ENCODE peak calls at places on chromosomes 13 and 19, in seven cellular contexts. One of them, this sample, is unnamed.

GRCh38 chr13:37074703-37075102 is 15.2 kb upstream of the SUPT20H start:
- DNase-seq in fibroblast of pulmonary artery: peak
- DNase-seq in natural killer cell: no peak
- DNase-seq in PC-9: no peak
- DNase-seq in thoracic aorta: no peak
- DNase-seq in dorsolateral prefrontal cortex: no peak
- DNase-seq in tibial artery: no peak
- DNase-seq in this sample: no peak

GRCh38 chr19:7494416-7495098 is 5.7 kb upstream of the PEX11G start:
- DNase-seq in natural killer cell: no peak
- DNase-seq in tibial artery: peak
- DNase-seq in fibroblast of pulmonary artery: peak
- DNase-seq in dorsolateral prefrontal cortex: peak
- DNase-seq in thoracic aorta: no peak
- DNase-seq in PC-9: no peak
- DNase-seq in this sample: peak

GRCh38 chr13:98677398-98677797 is 75.1 kb downstream of the SLC15A1 start:
- DNase-seq in fibroblast of pulmonary artery: peak
- DNase-seq in natural killer cell: no peak
- DNase-seq in dorsolateral prefrontal cortex: no peak
- DNase-seq in PC-9: no peak
- DNase-seq in thoracic aorta: no peak
- DNase-seq in tibial artery: no peak
- DNase-seq in this sample: peak

GRCh38 chr13:44854264-44855060 is 134.8 kb downstream of the NUFIP1 start:
- DNase-seq in fibroblast of pulmonary artery: no peak
- DNase-seq in dorsolateral prefrontal cortex: no peak
- DNase-seq in thoracic aorta: no peak
- DNase-seq in natural killer cell: no peak
- DNase-seq in tibial artery: no peak
- DNase-seq in PC-9: no peak
- DNase-seq in this sample: no peak

GRCh38 chr13:40120781-40121180 is 465.3 kb downstream of the COG6 start:
- DNase-seq in thoracic aorta: no peak
- DNase-seq in dorsolateral prefrontal cortex: no peak
- DNase-seq in tibial artery: no peak
- DNase-seq in fibroblast of pulmonary artery: peak
- DNase-seq in PC-9: no peak
- DNase-seq in natural killer cell: no peak
- DNase-seq in this sample: no peak

GRCh38 chr13:70415141-70415540 is 306.9 kb upstream of the KLHL1 start:
- DNase-seq in tibial artery: no peak
- DNase-seq in dorsolateral prefrontal cortex: no peak
- DNase-seq in fibroblast of pulmonary artery: no peak
- DNase-seq in natural killer cell: no peak
- DNase-seq in PC-9: no peak
- DNase-seq in thoracic aorta: no peak
- DNase-seq in this sample: no peak

GRCh38 chr19:7492142-7493055 is 3.6 kb upstream of the PEX11G start:
- DNase-seq in fibroblast of pulmonary artery: peak
- DNase-seq in natural killer cell: no peak
- DNase-seq in PC-9: peak
- DNase-seq in tibial artery: no peak
- DNase-seq in thoracic aorta: no peak
- DNase-seq in dorsolateral prefrontal cortex: no peak
- DNase-seq in this sample: no peak

GRCh38 chr13:83709751-83710515 is 172.3 kb downstream of the SLITRK1 start:
- DNase-seq in natural killer cell: no peak
- DNase-seq in fibroblast of pulmonary artery: peak
- DNase-seq in dorsolateral prefrontal cortex: no peak
- DNase-seq in PC-9: no peak
- DNase-seq in tibial artery: no peak
- DNase-seq in thoracic aorta: no peak
- DNase-seq in this sample: no peak

GRCh38 chr19:53246498-53246897 is 8.2 kb downstream of the ZNF677 start:
- DNase-seq in fibroblast of pulmonary artery: no peak
- DNase-seq in dorsolateral prefrontal cortex: no peak
- DNase-seq in PC-9: no peak
- DNase-seq in natural killer cell: no peak
- DNase-seq in tibial artery: no peak
- DNase-seq in thoracic aorta: no peak
- DNase-seq in this sample: no peak

GRCh38 chr19:29303035-29303706 is 90.2 kb upstream of the UQCRFS1 start:
- DNase-seq in tibial artery: peak
- DNase-seq in fibroblast of pulmonary artery: no peak
- DNase-seq in thoracic aorta: no peak
- DNase-seq in dorsolateral prefrontal cortex: no peak
- DNase-seq in PC-9: no peak
- DNase-seq in natural killer cell: no peak
- DNase-seq in this sample: no peak

GRCh38 chr19:38737297-38737865 is 6.9 kb downstream of the CAPN12 start:
- DNase-seq in PC-9: no peak
- DNase-seq in dorsolateral prefrontal cortex: no peak
- DNase-seq in tibial artery: no peak
- DNase-seq in thoracic aorta: no peak
- DNase-seq in natural killer cell: no peak
- DNase-seq in fibroblast of pulmonary artery: no peak
- DNase-seq in this sample: no peak

GRCh38 chr13:36981156-36981743 is 17.9 kb downstream of the ALG5 start:
- DNase-seq in tibial artery: no peak
- DNase-seq in dorsolateral prefrontal cortex: no peak
- DNase-seq in thoracic aorta: no peak
- DNase-seq in PC-9: no peak
- DNase-seq in natural killer cell: no peak
- DNase-seq in fibroblast of pulmonary artery: peak
- DNase-seq in this sample: no peak

GRCh38 chr13:113942591-113943103 is 31.2 kb downstream of the C13orf46 start:
- DNase-seq in PC-9: no peak
- DNase-seq in natural killer cell: no peak
- DNase-seq in tibial artery: no peak
- DNase-seq in thoracic aorta: no peak
- DNase-seq in fibroblast of pulmonary artery: no peak
- DNase-seq in dorsolateral prefrontal cortex: no peak
- DNase-seq in this sample: no peak
- TF ChIP-seq CTCF in PC-9: no peak
- TF ChIP-seq CTCF in natural killer cell: no peak
- TF ChIP-seq CTCF in tibial artery: no peak
- TF ChIP-seq CTCF in thoracic aorta: no peak
- TF ChIP-seq CTCF in fibroblast of pulmonary artery: no peak
- TF ChIP-seq CTCF in dorsolateral prefrontal cortex: no peak
- TF ChIP-seq CTCF in this sample: no peak

GRCh38 chr19:45402469-45403070 is 2.3 kb downstream of the PPP1R13L start:
- DNase-seq in PC-9: no peak
- DNase-seq in tibial artery: no peak
- DNase-seq in fibroblast of pulmonary artery: no peak
- DNase-seq in natural killer cell: no peak
- DNase-seq in thoracic aorta: no peak
- DNase-seq in dorsolateral prefrontal cortex: no peak
- DNase-seq in this sample: peak
- TF ChIP-seq CTCF in PC-9: no peak
- TF ChIP-seq CTCF in tibial artery: no peak
- TF ChIP-seq CTCF in fibroblast of pulmonary artery: no peak
- TF ChIP-seq CTCF in natural killer cell: peak
- TF ChIP-seq CTCF in thoracic aorta: peak
- TF ChIP-seq CTCF in dorsolateral prefrontal cortex: peak
- TF ChIP-seq CTCF in this sample: peak

GRCh38 chr19:16836115-16836905 is 7.1 kb downstream of the SIN3B start:
- DNase-seq in tibial artery: no peak
- DNase-seq in fibroblast of pulmonary artery: no peak
- DNase-seq in dorsolateral prefrontal cortex: no peak
- DNase-seq in natural killer cell: no peak
- DNase-seq in PC-9: no peak
- DNase-seq in thoracic aorta: no peak
- DNase-seq in this sample: peak
- TF ChIP-seq CTCF in tibial artery: no peak
- TF ChIP-seq CTCF in fibroblast of pulmonary artery: no peak
- TF ChIP-seq CTCF in dorsolateral prefrontal cortex: no peak
- TF ChIP-seq CTCF in natural killer cell: no peak
- TF ChIP-seq CTCF in PC-9: no peak
- TF ChIP-seq CTCF in thoracic aorta: no peak
- TF ChIP-seq CTCF in this sample: peak

DNA sequence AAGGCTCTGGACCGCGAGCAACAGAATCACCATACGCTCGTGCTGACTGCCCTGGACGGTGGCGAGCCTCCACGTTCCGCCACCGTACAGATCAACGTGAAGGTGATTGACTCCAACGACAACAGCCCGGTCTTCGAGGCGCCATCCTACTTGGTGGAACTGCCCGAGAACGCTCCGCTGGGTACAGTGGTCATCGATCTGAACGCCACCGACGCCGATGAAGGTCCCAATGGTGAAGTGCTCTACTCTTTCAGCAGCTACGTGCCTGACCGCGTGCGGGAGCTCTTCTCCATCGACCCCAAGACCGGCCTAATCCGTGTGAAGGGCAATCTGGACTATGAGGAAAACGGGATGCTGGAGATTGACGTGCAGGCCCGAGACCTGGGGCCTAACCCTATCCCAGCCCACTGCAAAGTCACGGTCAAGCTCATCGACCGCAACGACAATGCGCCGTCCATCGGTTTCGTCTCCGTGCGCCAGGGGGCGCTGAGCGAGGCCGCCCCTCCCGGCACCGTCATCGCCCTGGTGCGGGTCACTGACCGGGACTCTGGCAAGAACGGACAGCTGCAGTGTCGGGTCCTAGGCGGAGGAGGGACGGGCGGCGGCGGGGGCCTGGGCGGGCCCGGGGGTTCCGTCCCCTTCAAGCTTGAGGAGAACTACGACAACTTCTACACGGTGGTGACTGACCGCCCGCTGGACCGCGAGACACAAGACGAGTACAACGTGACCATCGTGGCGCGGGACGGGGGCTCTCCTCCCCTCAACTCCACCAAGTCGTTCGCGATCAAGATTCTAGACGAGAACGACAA is 1.8 kb downstream of the PCDH17 start:
- DNase-seq in fibroblast of pulmonary artery: peak
- DNase-seq in thoracic aorta: no peak
- DNase-seq in dorsolateral prefrontal cortex: peak
- DNase-seq in tibial artery: peak
- DNase-seq in natural killer cell: no peak
- DNase-seq in PC-9: no peak
- DNase-seq in this sample: no peak
- TF ChIP-seq CTCF in fibroblast of pulmonary artery: peak
- TF ChIP-seq CTCF in thoracic aorta: no peak
- TF ChIP-seq CTCF in dorsolateral prefrontal cortex: peak
- TF ChIP-seq CTCF in tibial artery: peak
- TF ChIP-seq CTCF in natural killer cell: no peak
- TF ChIP-seq CTCF in PC-9: no peak
- TF ChIP-seq CTCF in this sample: peak

GRCh38 chr13:110405597-110406450 is 98.7 kb downstream of the COL4A2 start:
- DNase-seq in fibroblast of pulmonary artery: peak
- DNase-seq in thoracic aorta: no peak
- DNase-seq in natural killer cell: no peak
- DNase-seq in PC-9: no peak
- DNase-seq in tibial artery: no peak
- DNase-seq in dorsolateral prefrontal cortex: no peak
- DNase-seq in this sample: no peak
- TF ChIP-seq CTCF in fibroblast of pulmonary artery: no peak
- TF ChIP-seq CTCF in thoracic aorta: no peak
- TF ChIP-seq CTCF in natural killer cell: no peak
- TF ChIP-seq CTCF in PC-9: no peak
- TF ChIP-seq CTCF in tibial artery: no peak
- TF ChIP-seq CTCF in dorsolateral prefrontal cortex: no peak
- TF ChIP-seq CTCF in this sample: peak

GRCh38 chr13:111036665-111037064 is 78.4 kb upstream of the ARHGEF7 start:
- DNase-seq in tibial artery: no peak
- DNase-seq in natural killer cell: no peak
- DNase-seq in PC-9: no peak
- DNase-seq in dorsolateral prefrontal cortex: no peak
- DNase-seq in fibroblast of pulmonary artery: no peak
- DNase-seq in thoracic aorta: no peak
- DNase-seq in this sample: no peak

GRCh38 chr13:111035861-111036260 is 79.2 kb upstream of the ARHGEF7 start:
- DNase-seq in PC-9: no peak
- DNase-seq in natural killer cell: no peak
- DNase-seq in dorsolateral prefrontal cortex: no peak
- DNase-seq in fibroblast of pulmonary artery: no peak
- DNase-seq in thoracic aorta: no peak
- DNase-seq in tibial artery: no peak
- DNase-seq in this sample: no peak

GRCh38 chr13:111037838-111038397 is 77.2 kb upstream of the ARHGEF7 start:
- DNase-seq in natural killer cell: no peak
- DNase-seq in thoracic aorta: no peak
- DNase-seq in PC-9: no peak
- DNase-seq in dorsolateral prefrontal cortex: no peak
- DNase-seq in fibroblast of pulmonary artery: no peak
- DNase-seq in tibial artery: no peak
- DNase-seq in this sample: no peak

GRCh38 chr13:111033172-111034133 is 81.7 kb upstream of the ARHGEF7 start:
- DNase-seq in dorsolateral prefrontal cortex: no peak
- DNase-seq in tibial artery: no peak
- DNase-seq in PC-9: no peak
- DNase-seq in thoracic aorta: no peak
- DNase-seq in natural killer cell: no peak
- DNase-seq in fibroblast of pulmonary artery: no peak
- DNase-seq in this sample: no peak

DNA sequence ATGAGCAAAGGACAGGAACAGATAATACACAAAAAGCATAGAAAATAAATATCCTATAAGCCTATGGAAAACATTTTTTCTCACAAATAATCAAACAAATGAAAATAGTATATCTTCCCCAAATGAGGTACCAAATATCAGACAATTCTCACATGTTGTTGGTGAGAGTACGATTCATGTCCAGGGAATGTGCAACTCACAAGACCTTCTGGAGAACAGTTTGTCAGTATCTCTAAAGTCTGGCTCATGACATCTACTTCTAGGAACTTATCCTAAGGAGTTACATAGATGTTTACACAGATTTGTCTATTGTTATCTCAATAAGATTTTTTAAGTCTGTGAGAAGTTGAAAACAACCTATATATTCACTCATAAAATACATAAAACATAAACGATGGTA is 80.3 kb upstream of the ARHGEF7 start:
- DNase-seq in natural killer cell: no peak
- DNase-seq in dorsolateral prefrontal cortex: no peak
- DNase-seq in tibial artery: no peak
- DNase-seq in thoracic aorta: no peak
- DNase-seq in PC-9: no peak
- DNase-seq in fibroblast of pulmonary artery: peak
- DNase-seq in this sample: peak
- TF ChIP-seq CTCF in natural killer cell: no peak
- TF ChIP-seq CTCF in dorsolateral prefrontal cortex: no peak
- TF ChIP-seq CTCF in tibial artery: no peak
- TF ChIP-seq CTCF in thoracic aorta: no peak
- TF ChIP-seq CTCF in PC-9: no peak
- TF ChIP-seq CTCF in fibroblast of pulmonary artery: no peak
- TF ChIP-seq CTCF in this sample: no peak